ENCODE peak calls at places on chromosomes 13 and 19, in ten cellular contexts. One of them, this sample, is unnamed.

GRCh38 chr19:31730270-31730669 is 381.0 kb upstream of the TSHZ3 start:
- DNase-seq in uterus: no peak
- DNase-seq in astrocyte: no peak
- DNase-seq in Peyer's patch: no peak
- DNase-seq in fibroblast of lung: no peak
- DNase-seq in thyroid gland: no peak
- DNase-seq in left ventricle myocardium inferior: no peak
- DNase-seq in tibial nerve: no peak
- DNase-seq in brain microvascular endothelial cell: no peak
- DNase-seq in Panc1: no peak
- DNase-seq in this sample: no peak

GRCh38 chr13:97221491-97221890 is 642 bp upstream of the MBNL2 start:
- DNase-seq in tibial nerve: no peak
- DNase-seq in brain microvascular endothelial cell: no peak
- DNase-seq in thyroid gland: no peak
- DNase-seq in Panc1: no peak
- DNase-seq in Peyer's patch: no peak
- DNase-seq in fibroblast of lung: no peak
- DNase-seq in astrocyte: no peak
- DNase-seq in uterus: no peak
- DNase-seq in left ventricle myocardium inferior: no peak
- DNase-seq in this sample: no peak

GRCh38 chr13:35159041-35159440 is 217.0 kb downstream of the NBEA start:
- DNase-seq in astrocyte: no peak
- DNase-seq in Peyer's patch: no peak
- DNase-seq in thyroid gland: no peak
- DNase-seq in brain microvascular endothelial cell: no peak
- DNase-seq in Panc1: no peak
- DNase-seq in tibial nerve: no peak
- DNase-seq in left ventricle myocardium inferior: no peak
- DNase-seq in fibroblast of lung: no peak
- DNase-seq in uterus: no peak
- DNase-seq in this sample: no peak

GRCh38 chr13:41565221-41565620 is 107.9 kb downstream of the RGCC start:
- DNase-seq in brain microvascular endothelial cell: peak
- DNase-seq in tibial nerve: no peak
- DNase-seq in fibroblast of lung: peak
- DNase-seq in astrocyte: peak
- DNase-seq in thyroid gland: no peak
- DNase-seq in Peyer's patch: no peak
- DNase-seq in Panc1: no peak
- DNase-seq in uterus: no peak
- DNase-seq in left ventricle myocardium inferior: no peak
- DNase-seq in this sample: no peak

GRCh38 chr13:48585456-48585840 is 52.6 kb upstream of the RCBTB2 start:
- DNase-seq in fibroblast of lung: peak
- DNase-seq in left ventricle myocardium inferior: no peak
- DNase-seq in brain microvascular endothelial cell: peak
- DNase-seq in Peyer's patch: no peak
- DNase-seq in tibial nerve: no peak
- DNase-seq in astrocyte: peak
- DNase-seq in Panc1: no peak
- DNase-seq in uterus: peak
- DNase-seq in thyroid gland: peak
- DNase-seq in this sample: no peak

GRCh38 chr19:33242911-33243310 is 17.3 kb upstream of the SLC7A10 start:
- DNase-seq in brain microvascular endothelial cell: no peak
- DNase-seq in uterus: no peak
- DNase-seq in fibroblast of lung: no peak
- DNase-seq in Panc1: no peak
- DNase-seq in thyroid gland: no peak
- DNase-seq in astrocyte: no peak
- DNase-seq in Peyer's patch: no peak
- DNase-seq in left ventricle myocardium inferior: no peak
- DNase-seq in tibial nerve: no peak
- DNase-seq in this sample: no peak

GRCh38 chr19:23823952-23824389 is 65.3 kb upstream of the ZNF681 start:
- DNase-seq in Peyer's patch: no peak
- DNase-seq in Panc1: no peak
- DNase-seq in tibial nerve: no peak
- DNase-seq in uterus: no peak
- DNase-seq in astrocyte: no peak
- DNase-seq in thyroid gland: no peak
- DNase-seq in fibroblast of lung: peak
- DNase-seq in left ventricle myocardium inferior: no peak
- DNase-seq in brain microvascular endothelial cell: no peak
- DNase-seq in this sample: no peak

GRCh38 chr13:112688560-112689497 is 1.0 kb upstream of the ATP11A start:
- DNase-seq in tibial nerve: no peak
- DNase-seq in astrocyte: no peak
- DNase-seq in uterus: no peak
- DNase-seq in brain microvascular endothelial cell: no peak
- DNase-seq in thyroid gland: peak
- DNase-seq in Panc1: no peak
- DNase-seq in fibroblast of lung: no peak
- DNase-seq in Peyer's patch: no peak
- DNase-seq in left ventricle myocardium inferior: no peak
- DNase-seq in this sample: no peak

GRCh38 chr19:9968820-9969687 is 32.7 kb upstream of the OLFM2 start:
- DNase-seq in uterus: no peak
- DNase-seq in fibroblast of lung: no peak
- DNase-seq in Peyer's patch: no peak
- DNase-seq in brain microvascular endothelial cell: no peak
- DNase-seq in astrocyte: no peak
- DNase-seq in Panc1: no peak
- DNase-seq in left ventricle myocardium inferior: no peak
- DNase-seq in tibial nerve: no peak
- DNase-seq in thyroid gland: no peak
- DNase-seq in this sample: no peak

DNA sequence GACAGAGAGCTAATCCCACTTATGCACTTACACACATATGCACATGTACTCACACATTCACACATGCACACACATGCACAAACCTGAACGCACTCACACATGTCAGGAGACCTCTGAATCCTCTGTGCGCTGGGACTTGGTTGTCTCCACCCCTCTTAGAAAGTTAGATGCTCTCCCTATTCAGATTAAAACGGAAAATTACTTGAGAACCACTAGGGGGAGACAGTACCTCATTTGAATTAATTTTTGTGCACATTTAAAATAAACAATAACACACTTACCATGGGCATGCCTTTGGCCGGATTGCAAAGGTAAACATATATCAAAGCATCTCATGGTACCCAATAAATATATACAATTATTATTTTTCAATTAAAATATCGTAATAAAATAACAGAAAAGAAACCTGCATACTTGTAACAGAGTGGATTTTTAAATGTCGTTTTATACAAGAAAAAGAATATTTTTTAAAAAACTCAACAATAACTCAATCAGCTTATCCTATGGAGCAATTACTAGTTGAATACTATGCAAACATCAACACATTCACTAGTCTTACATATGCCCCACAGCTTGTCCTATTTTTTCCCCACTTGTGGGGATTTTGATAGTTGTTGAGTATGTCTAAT is 9.5 kb upstream of the LILRB4 start:
- DNase-seq in Peyer's patch: no peak
- DNase-seq in tibial nerve: no peak
- DNase-seq in Panc1: peak
- DNase-seq in uterus: no peak
- DNase-seq in thyroid gland: no peak
- DNase-seq in left ventricle myocardium inferior: no peak
- DNase-seq in brain microvascular endothelial cell: no peak
- DNase-seq in astrocyte: peak
- DNase-seq in fibroblast of lung: peak
- DNase-seq in this sample: no peak
- TF ChIP-seq CTCF in Peyer's patch: peak
- TF ChIP-seq CTCF in tibial nerve: peak
- TF ChIP-seq CTCF in Panc1: peak
- TF ChIP-seq CTCF in uterus: peak
- TF ChIP-seq CTCF in thyroid gland: no peak
- TF ChIP-seq CTCF in left ventricle myocardium inferior: peak
- TF ChIP-seq CTCF in brain microvascular endothelial cell: peak
- TF ChIP-seq CTCF in astrocyte: peak
- TF ChIP-seq CTCF in fibroblast of lung: no peak
- TF ChIP-seq CTCF in this sample: no peak

GRCh38 chr19:29660835-29661234 is 4.4 kb upstream of the PLEKHF1 start:
- DNase-seq in left ventricle myocardium inferior: no peak
- DNase-seq in uterus: no peak
- DNase-seq in tibial nerve: no peak
- DNase-seq in brain microvascular endothelial cell: no peak
- DNase-seq in fibroblast of lung: no peak
- DNase-seq in astrocyte: no peak
- DNase-seq in Peyer's patch: no peak
- DNase-seq in Panc1: no peak
- DNase-seq in thyroid gland: no peak
- DNase-seq in this sample: no peak

GRCh38 chr19:29663861-29664752 is 1.2 kb upstream of the PLEKHF1 start:
- DNase-seq in left ventricle myocardium inferior: no peak
- DNase-seq in uterus: no peak
- DNase-seq in Peyer's patch: no peak
- DNase-seq in tibial nerve: no peak
- DNase-seq in Panc1: no peak
- DNase-seq in astrocyte: peak
- DNase-seq in fibroblast of lung: peak
- DNase-seq in brain microvascular endothelial cell: peak
- DNase-seq in thyroid gland: no peak
- DNase-seq in this sample: no peak

GRCh38 chr19:29662278-29662603 is 3.0 kb upstream of the PLEKHF1 start:
- DNase-seq in tibial nerve: no peak
- DNase-seq in uterus: no peak
- DNase-seq in left ventricle myocardium inferior: no peak
- DNase-seq in fibroblast of lung: no peak
- DNase-seq in astrocyte: no peak
- DNase-seq in thyroid gland: no peak
- DNase-seq in Peyer's patch: no peak
- DNase-seq in brain microvascular endothelial cell: no peak
- DNase-seq in Panc1: no peak
- DNase-seq in this sample: no peak

GRCh38 chr19:29664753-29665214 is 477 bp upstream of the PLEKHF1 start:
- DNase-seq in left ventricle myocardium inferior: no peak
- DNase-seq in tibial nerve: no peak
- DNase-seq in fibroblast of lung: no peak
- DNase-seq in Panc1: no peak
- DNase-seq in brain microvascular endothelial cell: no peak
- DNase-seq in astrocyte: no peak
- DNase-seq in thyroid gland: no peak
- DNase-seq in Peyer's patch: no peak
- DNase-seq in uterus: no peak
- DNase-seq in this sample: no peak

DNA sequence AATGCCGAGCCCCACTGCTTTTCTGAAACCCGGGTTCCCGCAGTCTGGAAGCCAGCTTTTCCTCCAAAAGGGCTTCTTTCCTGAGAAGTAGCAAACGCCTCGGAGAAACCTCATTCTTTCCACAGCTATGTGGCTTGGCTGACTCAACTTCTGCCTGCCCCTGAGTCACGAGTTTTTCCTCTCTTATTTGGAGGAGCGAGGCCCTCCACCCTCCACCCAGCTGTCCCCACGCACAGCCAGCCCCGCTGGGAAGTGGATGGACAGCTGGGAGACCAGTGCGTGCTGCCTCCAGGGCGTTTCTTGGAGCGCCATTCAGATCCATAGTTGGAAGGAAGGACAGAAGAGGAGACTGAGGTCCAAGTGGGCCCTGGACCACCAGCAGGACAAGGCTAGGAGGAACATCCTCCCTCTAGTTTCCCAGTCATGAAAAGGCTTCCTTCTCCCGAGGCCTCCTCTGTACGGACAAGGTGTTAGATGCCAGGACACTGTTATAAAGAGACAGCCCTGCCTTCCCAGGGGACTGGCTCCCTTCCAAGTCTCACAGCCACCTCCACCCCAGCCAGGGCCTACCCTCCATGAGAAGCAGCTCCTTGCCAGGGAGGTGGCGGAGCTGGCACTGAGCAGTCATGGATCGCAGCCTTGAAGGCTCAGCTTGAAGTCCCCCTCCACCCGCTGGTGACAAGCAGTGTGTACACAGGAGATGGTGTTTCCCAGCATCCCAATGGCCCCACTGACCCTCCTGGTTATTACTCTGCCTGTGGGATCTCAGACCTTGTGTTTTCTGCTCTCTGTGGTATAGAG is 2.5 kb upstream of the PLEKHF1 start:
- DNase-seq in fibroblast of lung: peak
- DNase-seq in thyroid gland: peak
- DNase-seq in uterus: peak
- DNase-seq in Peyer's patch: no peak
- DNase-seq in tibial nerve: no peak
- DNase-seq in left ventricle myocardium inferior: peak
- DNase-seq in brain microvascular endothelial cell: peak
- DNase-seq in Panc1: no peak
- DNase-seq in astrocyte: peak
- DNase-seq in this sample: peak
- H3K4me3 ChIP-seq in fibroblast of lung: peak
- H3K4me3 ChIP-seq in thyroid gland: no peak
- H3K4me3 ChIP-seq in uterus: no peak
- H3K4me3 ChIP-seq in Peyer's patch: no peak
- H3K4me3 ChIP-seq in tibial nerve: no peak
- H3K4me3 ChIP-seq in left ventricle myocardium inferior: peak
- H3K4me3 ChIP-seq in brain microvascular endothelial cell: peak
- H3K4me3 ChIP-seq in Panc1: peak
- H3K4me3 ChIP-seq in astrocyte: peak
- H3K4me3 ChIP-seq in this sample: peak

DNA sequence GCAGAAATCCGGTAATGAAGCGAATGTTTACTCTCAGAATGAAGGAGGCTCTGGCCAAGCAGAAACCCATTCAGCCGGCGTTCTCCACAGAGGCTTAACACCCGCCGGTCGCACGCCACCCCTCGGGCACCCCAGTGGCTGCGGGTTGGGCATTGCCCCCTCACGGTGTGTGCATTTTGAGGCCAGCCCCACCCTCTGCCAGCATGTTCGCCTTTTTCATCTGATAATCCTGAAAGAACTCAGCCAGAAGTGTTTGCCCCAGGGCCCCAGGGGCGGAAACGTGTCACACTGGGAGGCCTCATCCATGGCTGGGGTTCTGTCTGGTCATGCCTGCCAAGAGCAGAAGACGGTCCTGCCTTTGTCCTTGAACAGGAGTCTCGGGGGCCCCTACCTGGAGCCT is 34.2 kb downstream of the COMP start:
- DNase-seq in Peyer's patch: no peak
- DNase-seq in brain microvascular endothelial cell: no peak
- DNase-seq in fibroblast of lung: no peak
- DNase-seq in Panc1: no peak
- DNase-seq in left ventricle myocardium inferior: no peak
- DNase-seq in uterus: no peak
- DNase-seq in astrocyte: no peak
- DNase-seq in thyroid gland: no peak
- DNase-seq in tibial nerve: no peak
- DNase-seq in this sample: no peak
- TF ChIP-seq CTCF in Peyer's patch: no peak
- TF ChIP-seq CTCF in brain microvascular endothelial cell: no peak
- TF ChIP-seq CTCF in fibroblast of lung: no peak
- TF ChIP-seq CTCF in Panc1: no peak
- TF ChIP-seq CTCF in left ventricle myocardium inferior: no peak
- TF ChIP-seq CTCF in uterus: no peak
- TF ChIP-seq CTCF in astrocyte: no peak
- TF ChIP-seq CTCF in thyroid gland: no peak
- TF ChIP-seq CTCF in tibial nerve: no peak
- TF ChIP-seq CTCF in this sample: no peak

DNA sequence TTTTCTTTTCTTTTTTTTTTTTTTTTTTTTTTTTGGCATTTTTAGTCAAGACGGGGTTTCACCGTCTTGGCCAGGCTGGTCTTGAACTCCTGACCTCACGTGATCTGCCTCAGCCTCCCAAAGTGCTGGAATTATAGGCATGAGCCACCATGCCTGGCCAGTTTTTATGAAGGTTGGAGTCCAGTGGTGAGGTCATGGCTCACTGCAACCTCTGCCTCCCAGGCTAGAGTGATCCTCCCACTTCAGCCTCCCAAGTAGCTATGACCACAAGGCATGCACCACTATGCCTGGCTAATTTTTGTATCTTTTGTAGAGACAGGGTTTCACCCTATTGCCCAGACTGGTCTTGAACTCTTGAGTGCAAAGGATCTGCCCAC is 4.2 kb downstream of the SNRPA start:
- DNase-seq in fibroblast of lung: no peak
- DNase-seq in astrocyte: no peak
- DNase-seq in thyroid gland: no peak
- DNase-seq in left ventricle myocardium inferior: no peak
- DNase-seq in brain microvascular endothelial cell: no peak
- DNase-seq in tibial nerve: no peak
- DNase-seq in Panc1: no peak
- DNase-seq in uterus: no peak
- DNase-seq in Peyer's patch: no peak
- DNase-seq in this sample: no peak
- H3K4me3 ChIP-seq in fibroblast of lung: no peak
- H3K4me3 ChIP-seq in astrocyte: no peak
- H3K4me3 ChIP-seq in thyroid gland: no peak
- H3K4me3 ChIP-seq in left ventricle myocardium inferior: no peak
- H3K4me3 ChIP-seq in brain microvascular endothelial cell: no peak
- H3K4me3 ChIP-seq in tibial nerve: no peak
- H3K4me3 ChIP-seq in Panc1: no peak
- H3K4me3 ChIP-seq in uterus: no peak
- H3K4me3 ChIP-seq in Peyer's patch: no peak
- H3K4me3 ChIP-seq in this sample: no peak

This sample was measured in thoracic aorta.